ENCODE peak calls at places on chromosome 6, in nine cellular contexts. M is SK-N-DZ; U is central memory CD4-positive, alpha-beta T cell; V is GM23248; Z is H9; F is GM13976; S is B cell; I is glutamatergic neuron; T is amygdala. A is an unnamed sample.

GRCh38 chr6:142850653-142851434 is 94.1 kb downstream of the HIVEP2 start:
- DNase-seq in M (peak; percentile 23), U (no peak), V (peak; percentile 83), Z (no peak), F (no peak), S (no peak), I (no peak), T (no peak), A (no peak)

GRCh38 chr6:2744206-2744771 is 6.4 kb downstream of the MYLK4 start:
- DNase-seq in M (no peak), U (no peak), V (peak; percentile 19), Z (no peak), F (no peak), S (no peak), I (no peak), T (peak; percentile 50), A (no peak)

GRCh38 chr6:42569102-42570028 is 5.5 kb downstream of the UBR2 start:
- DNase-seq in M (no peak), U (no peak), V (peak; percentile 92), Z (no peak), F (no peak), S (no peak), I (no peak), T (no peak), A (no peak)

GRCh38 chr6:37222125-37222967 is 35.2 kb upstream of the TBC1D22B start:
- DNase-seq in M (peak; percentile 97), U (peak; percentile 54), V (peak; percentile 86), Z (peak; percentile 98), F (peak; percentile 91), S (peak; percentile 50), I (peak; percentile 82), T (peak; percentile 55), A (peak; percentile 61)

GRCh38 chr6:111306104-111306888 is 176.7 kb downstream of the REV3L start:
- DNase-seq in M (no peak), U (no peak), V (no peak), Z (no peak), F (no peak), S (no peak), I (no peak), T (no peak), A (no peak)

GRCh38 chr6:137767931-137768690 is 98.9 kb upstream of the TNFAIP3 start:
- DNase-seq in M (no peak), U (peak; percentile 36), V (peak; percentile 49), Z (no peak), F (peak; percentile 46), S (no peak), I (no peak), T (no peak), A (no peak)

GRCh38 chr6:530425-530824 is 126.5 kb downstream of the HUS1B start:
- DNase-seq in M (no peak), U (no peak), V (no peak), Z (no peak), F (no peak), S (no peak), I (no peak), T (no peak), A (no peak)

GRCh38 chr6:90097357-90097756 is 199.3 kb downstream of the BACH2 start:
- DNase-seq in M (no peak), U (no peak), V (no peak), Z (no peak), F (no peak), S (no peak), I (no peak), T (no peak), A (no peak)

GRCh38 chr6:113774122-113774835 is 82.9 kb upstream of the MARCKS start:
- DNase-seq in M (no peak), U (no peak), V (peak; percentile 68), Z (no peak), F (no peak), S (no peak), I (no peak), T (no peak), A (no peak)

GRCh38 chr6:79864001-79864400 is 83.4 kb downstream of the ELOVL4 start:
- DNase-seq in M (peak; percentile 10), U (no peak), V (no peak), Z (no peak), F (no peak), S (no peak), I (no peak), T (no peak), A (no peak)

GRCh38 chr6:12049165-12049564 is 37.1 kb downstream of the HIVEP1 start:
- DNase-seq in M (no peak), U (no peak), V (no peak), Z (no peak), F (peak; percentile 51), S (peak; percentile 67), I (no peak), T (no peak), A (no peak)

GRCh38 chr6:108133594-108134179 is 32.1 kb upstream of the NR2E1 start:
- DNase-seq in M (peak; percentile 70), U (no peak), V (peak; percentile 87), Z (peak; percentile 94), F (peak; percentile 60), S (no peak), I (peak; percentile 86), T (peak; percentile 58), A (peak; percentile 75)

GRCh38 chr6:166602928-166603690 is 16.6 kb upstream of the RAMACL start:
- DNase-seq in M (no peak), U (no peak), V (no peak), Z (no peak), F (no peak), S (no peak), I (no peak), T (no peak), A (no peak)

GRCh38 chr6:101402618-101403002 is 9.1 kb downstream of the GRIK2 start:
- DNase-seq in M (peak; percentile 78), U (no peak), V (peak; percentile 39), Z (peak; percentile 83), F (no peak), S (no peak), I (peak; percentile 64), T (peak; percentile 27), A (peak; percentile 37)

GRCh38 chr6:43951063-43951755 is 176.0 kb downstream of the MRPL14 start:
- DNase-seq in M (peak; percentile 85), U (no peak), V (peak; percentile 45), Z (peak; percentile 91), F (no peak), S (no peak), I (peak; percentile 72), T (no peak), A (no peak)

GRCh38 chr6:53673138-53673801 is 7.7 kb upstream of the KLHL31 start:
- DNase-seq in M (no peak), U (no peak), V (peak; percentile 49), Z (no peak), F (no peak), S (no peak), I (no peak), T (no peak), A (no peak)

GRCh38 chr6:3039384-3039783 is 28.9 kb upstream of the RIPK1 start:
- DNase-seq in M (no peak), U (no peak), V (no peak), Z (no peak), F (no peak), S (no peak), I (no peak), T (peak; percentile 38), A (no peak)

GRCh38 chr6:38214159-38214558 is 394.6 kb downstream of the ZFAND3 start:
- DNase-seq in M (no peak), U (no peak), V (no peak), Z (no peak), F (no peak), S (no peak), I (no peak), T (peak; percentile 47), A (no peak)

A was measured in mesothelial cell of epicardium.